ENCODE peak calls at places on chromosome 11, in ten cellular contexts. One of them, this sample, is unnamed.
A peak's percentile ranks its signal among the peaks of the same experiment; 100 is the strongest.

GRCh38 chr11:20162340-20162739 is 2.1 kb upstream of the DBX1 start:
- DNase-seq in ecto neural progenitor cell: no peak
- DNase-seq in midbrain: no peak
- DNase-seq in NCI-H1092: no peak
- DNase-seq in left cardiac atrium: no peak
- DNase-seq in BE2C: no peak
- DNase-seq in thyroid gland: no peak
- DNase-seq in fibroblast of lung: no peak
- DNase-seq in T-helper 2 cell: no peak
- DNase-seq in stimulated activated CD4-positive, alpha-beta T cell treated with anti-CD3 and anti-CD28 coated beads, Interleukin-2, amount 100 ng/mL, for 48 hours: no peak
- DNase-seq in this sample: no peak

GRCh38 chr11:35629914-35630313 is 11.7 kb downstream of the FJX1 start:
- DNase-seq in fibroblast of lung: peak; percentile 100
- DNase-seq in left cardiac atrium: no peak
- DNase-seq in thyroid gland: no peak
- DNase-seq in stimulated activated CD4-positive, alpha-beta T cell treated with anti-CD3 and anti-CD28 coated beads, Interleukin-2, amount 100 ng/mL, for 48 hours: no peak
- DNase-seq in BE2C: no peak
- DNase-seq in T-helper 2 cell: no peak
- DNase-seq in ecto neural progenitor cell: no peak
- DNase-seq in midbrain: no peak
- DNase-seq in NCI-H1092: no peak
- DNase-seq in this sample: peak; percentile 98

GRCh38 chr11:44531116-44531504 is 34.4 kb upstream of the CD82 start:
- DNase-seq in fibroblast of lung: no peak
- DNase-seq in midbrain: no peak
- DNase-seq in BE2C: no peak
- DNase-seq in NCI-H1092: no peak
- DNase-seq in ecto neural progenitor cell: no peak
- DNase-seq in thyroid gland: no peak
- DNase-seq in stimulated activated CD4-positive, alpha-beta T cell treated with anti-CD3 and anti-CD28 coated beads, Interleukin-2, amount 100 ng/mL, for 48 hours: no peak
- DNase-seq in left cardiac atrium: no peak
- DNase-seq in T-helper 2 cell: no peak
- DNase-seq in this sample: no peak

GRCh38 chr11:5737091-5737490 is 843 bp downstream of the OR56B1 start:
- DNase-seq in midbrain: no peak
- DNase-seq in T-helper 2 cell: no peak
- DNase-seq in thyroid gland: no peak
- DNase-seq in fibroblast of lung: peak; percentile 77
- DNase-seq in stimulated activated CD4-positive, alpha-beta T cell treated with anti-CD3 and anti-CD28 coated beads, Interleukin-2, amount 100 ng/mL, for 48 hours: no peak
- DNase-seq in BE2C: no peak
- DNase-seq in left cardiac atrium: no peak
- DNase-seq in ecto neural progenitor cell: no peak
- DNase-seq in NCI-H1092: no peak
- DNase-seq in this sample: peak; percentile 38

GRCh38 chr11:86741489-86742435 is 58.6 kb upstream of the PRSS23 start:
- DNase-seq in midbrain: no peak
- DNase-seq in NCI-H1092: no peak
- DNase-seq in stimulated activated CD4-positive, alpha-beta T cell treated with anti-CD3 and anti-CD28 coated beads, Interleukin-2, amount 100 ng/mL, for 48 hours: no peak
- DNase-seq in T-helper 2 cell: no peak
- DNase-seq in fibroblast of lung: peak; percentile 95
- DNase-seq in BE2C: no peak
- DNase-seq in ecto neural progenitor cell: no peak
- DNase-seq in left cardiac atrium: no peak
- DNase-seq in thyroid gland: no peak
- DNase-seq in this sample: peak; percentile 89

GRCh38 chr11:34926831-34927132 is 10.4 kb downstream of the PDHX start:
- DNase-seq in T-helper 2 cell: no peak
- DNase-seq in ecto neural progenitor cell: no peak
- DNase-seq in left cardiac atrium: no peak
- DNase-seq in NCI-H1092: no peak
- DNase-seq in BE2C: no peak
- DNase-seq in stimulated activated CD4-positive, alpha-beta T cell treated with anti-CD3 and anti-CD28 coated beads, Interleukin-2, amount 100 ng/mL, for 48 hours: no peak
- DNase-seq in thyroid gland: no peak
- DNase-seq in fibroblast of lung: peak; percentile 53
- DNase-seq in midbrain: no peak
- DNase-seq in this sample: no peak

GRCh38 chr11:27370374-27370773 is 7.4 kb upstream of the CCDC34 start:
- DNase-seq in ecto neural progenitor cell: no peak
- DNase-seq in midbrain: no peak
- DNase-seq in stimulated activated CD4-positive, alpha-beta T cell treated with anti-CD3 and anti-CD28 coated beads, Interleukin-2, amount 100 ng/mL, for 48 hours: no peak
- DNase-seq in left cardiac atrium: no peak
- DNase-seq in T-helper 2 cell: no peak
- DNase-seq in thyroid gland: no peak
- DNase-seq in BE2C: peak; percentile 21
- DNase-seq in fibroblast of lung: no peak
- DNase-seq in NCI-H1092: no peak
- DNase-seq in this sample: no peak

GRCh38 chr11:132111781-132112380 is 741.5 kb downstream of the NTM start:
- DNase-seq in T-helper 2 cell: no peak
- DNase-seq in ecto neural progenitor cell: no peak
- DNase-seq in BE2C: no peak
- DNase-seq in thyroid gland: no peak
- DNase-seq in stimulated activated CD4-positive, alpha-beta T cell treated with anti-CD3 and anti-CD28 coated beads, Interleukin-2, amount 100 ng/mL, for 48 hours: no peak
- DNase-seq in fibroblast of lung: peak; percentile 94
- DNase-seq in midbrain: no peak
- DNase-seq in NCI-H1092: no peak
- DNase-seq in left cardiac atrium: no peak
- DNase-seq in this sample: peak; percentile 82

GRCh38 chr11:61841636-61842332 is 13.7 kb downstream of the FADS2 start:
- DNase-seq in ecto neural progenitor cell: no peak
- DNase-seq in T-helper 2 cell: no peak
- DNase-seq in thyroid gland: no peak
- DNase-seq in BE2C: no peak
- DNase-seq in fibroblast of lung: no peak
- DNase-seq in midbrain: peak; percentile 60
- DNase-seq in NCI-H1092: no peak
- DNase-seq in left cardiac atrium: no peak
- DNase-seq in stimulated activated CD4-positive, alpha-beta T cell treated with anti-CD3 and anti-CD28 coated beads, Interleukin-2, amount 100 ng/mL, for 48 hours: no peak
- DNase-seq in this sample: no peak

GRCh38 chr11:1373536-1374214 is 16.1 kb upstream of the BRSK2 start:
- DNase-seq in midbrain: no peak
- DNase-seq in T-helper 2 cell: no peak
- DNase-seq in ecto neural progenitor cell: no peak
- DNase-seq in left cardiac atrium: no peak
- DNase-seq in BE2C: no peak
- DNase-seq in stimulated activated CD4-positive, alpha-beta T cell treated with anti-CD3 and anti-CD28 coated beads, Interleukin-2, amount 100 ng/mL, for 48 hours: no peak
- DNase-seq in fibroblast of lung: peak; percentile 32
- DNase-seq in thyroid gland: no peak
- DNase-seq in NCI-H1092: no peak
- DNase-seq in this sample: no peak

GRCh38 chr11:75406338-75406777 is 7.0 kb downstream of the RPS3 start:
- DNase-seq in BE2C: peak; percentile 67
- DNase-seq in thyroid gland: no peak
- DNase-seq in fibroblast of lung: peak; percentile 68
- DNase-seq in stimulated activated CD4-positive, alpha-beta T cell treated with anti-CD3 and anti-CD28 coated beads, Interleukin-2, amount 100 ng/mL, for 48 hours: no peak
- DNase-seq in T-helper 2 cell: no peak
- DNase-seq in left cardiac atrium: no peak
- DNase-seq in midbrain: no peak
- DNase-seq in NCI-H1092: no peak
- DNase-seq in ecto neural progenitor cell: no peak
- DNase-seq in this sample: peak; percentile 44